ENCODE peak calls at places on chromosomes 3 and 15, in eight cellular contexts. N is naive thymus-derived CD4-positive, alpha-beta T cell; C is endothelial cell of umbilical vein; F is right cardiac atrium; P is CD8-positive, alpha-beta T cell; O is CD8-positive, alpha-beta memory T cell; L is lower leg skin; Y is fibroblast of the aortic adventitia. I is an unnamed sample.

GRCh38 chr15:42133892-42134502 is 22.4 kb downstream of the PLA2G4F start:
- DNase-seq in C (peak; percentile 52), P (peak; percentile 44), Y (peak; percentile 15), F (no peak), O (peak; percentile 63), N (no peak), L (peak; percentile 86), I (peak; percentile 35)

GRCh38 chr15:73924258-73924921 is 1.9 kb upstream of the LOXL1 start:
- DNase-seq in C (peak; percentile 78), N (no peak), P (peak; percentile 12), Y (peak; percentile 89), O (no peak), L (no peak), F (peak; percentile 70), I (no peak)

GRCh38 chr15:75131269-75131643 is 70.4 kb upstream of the C15orf39 start:
- DNase-seq in P (no peak), L (no peak), N (no peak), O (no peak), Y (no peak), F (no peak), C (no peak), I (no peak)

GRCh38 chr15:34109775-34110663 is 8.1 kb downstream of the PGBD4 start:
- DNase-seq in L (no peak), O (no peak), P (no peak), C (peak; percentile 56), F (no peak), Y (peak; percentile 68), N (no peak), I (peak; percentile 35)

GRCh38 chr3:41710646-41711388 is 251.1 kb downstream of the ULK4 start:
- DNase-seq in C (peak; percentile 29), L (no peak), P (no peak), Y (peak; percentile 77), N (no peak), F (no peak), O (no peak), I (no peak)

GRCh38 chr3:52388933-52389332 is 56.0 kb downstream of the SEMA3G start:
- DNase-seq in N (no peak), Y (no peak), C (no peak), P (no peak), F (peak; percentile 11), O (no peak), L (no peak), I (peak; percentile 38)

GRCh38 chr3:126952983-126953660 is 29.8 kb upstream of the PLXNA1 start:
- DNase-seq in L (peak; percentile 82), F (peak; percentile 13), Y (no peak), O (no peak), N (no peak), C (no peak), P (no peak), I (no peak)

GRCh38 chr3:52436500-52437106 is 8.3 kb downstream of the SEMA3G start:
- DNase-seq in N (no peak), C (no peak), O (no peak), F (peak; percentile 78), L (peak; percentile 85), Y (peak; percentile 59), P (no peak), I (no peak)

GRCh38 chr15:32122013-32122412 is 91.7 kb downstream of the CHRNA7 start:
- DNase-seq in F (no peak), N (no peak), O (no peak), L (no peak), C (no peak), Y (no peak), P (no peak), I (no peak)

GRCh38 chr3:95154775-95155174 is 1091.9 kb downstream of the NSUN3 start:
- DNase-seq in F (no peak), Y (no peak), O (no peak), P (no peak), N (no peak), L (no peak), C (no peak), I (no peak)

GRCh38 chr3:168914662-168915061 is 748.9 kb downstream of the MECOM start:
- DNase-seq in L (no peak), N (no peak), C (peak; percentile 26), F (no peak), Y (peak; percentile 34), O (no peak), P (no peak), I (no peak)

GRCh38 chr3:177337548-177338331 is 140.5 kb upstream of the TBL1XR1 start:
- DNase-seq in N (no peak), F (no peak), L (no peak), O (peak; percentile 85), P (peak; percentile 25), C (no peak), Y (peak; percentile 91), I (no peak)

GRCh38 chr3:150727653-150728502 is 24.2 kb upstream of the ERICH6 start:
- DNase-seq in C (no peak), O (no peak), Y (no peak), L (no peak), N (no peak), F (peak; percentile 52), P (no peak), I (no peak)

GRCh38 chr3:131036986-131037385 is 10.3 kb downstream of the NEK11 start:
- DNase-seq in C (no peak), P (no peak), L (no peak), N (no peak), Y (no peak), F (no peak), O (no peak), I (no peak)

GRCh38 chr3:87041191-87041590 is 50.2 kb upstream of the VGLL3 start:
- DNase-seq in O (no peak), L (no peak), C (no peak), N (no peak), F (no peak), P (no peak), Y (no peak), I (no peak)

GRCh38 chr3:105933871-105934270 is 65.1 kb upstream of the CBLB start:
- DNase-seq in O (no peak), F (no peak), P (no peak), N (no peak), Y (peak; percentile 51), L (no peak), C (no peak), I (no peak)

GRCh38 chr15:89587955-89588354 is 12.7 kb downstream of the TICRR start:
- DNase-seq in N (no peak), P (no peak), F (no peak), Y (peak; percentile 61), L (no peak), O (no peak), C (peak; percentile 15), I (no peak)

GRCh38 chr15:57619746-57620145 is 28.0 kb downstream of the MYZAP start:
- DNase-seq in Y (no peak), N (no peak), O (no peak), P (no peak), C (no peak), L (no peak), F (peak; percentile 59), I (no peak)

GRCh38 chr15:56832125-56832524 is 86.3 kb upstream of the TCF12 start:
- DNase-seq in N (no peak), C (peak; percentile 8), O (no peak), F (peak; percentile 78), P (no peak), Y (peak; percentile 27), L (no peak), I (no peak)

GRCh38 chr3:129224984-129225393 is 24.4 kb upstream of the COPG1 start:
- DNase-seq in C (peak; percentile 71), L (peak; percentile 91), O (no peak), Y (peak; percentile 75), N (no peak), F (peak; percentile 93), P (no peak), I (no peak)
- H3K4me3 ChIP-seq in C (no peak overlapping the region), L (no peak overlapping the region), O (no peak overlapping the region), Y (peak overlapping the region; percentile 49), N (no peak overlapping the region), F (no peak overlapping the region), P (no peak overlapping the region), I (no peak overlapping the region)

GRCh38 chr15:85495542-85495941 is 115.1 kb downstream of the AKAP13 start:
- DNase-seq in Y (no peak), N (no peak), F (no peak), P (no peak), O (no peak), C (no peak), L (no peak), I (no peak)
- H3K4me3 ChIP-seq in Y (no peak overlapping the region), N (no peak overlapping the region), F (no peak overlapping the region), P (no peak overlapping the region), O (no peak overlapping the region), C (no peak overlapping the region), L (no peak overlapping the region), I (no peak overlapping the region)

GRCh38 chr3:42778644-42779043 is 5.6 kb upstream of the CCDC13 start:
- DNase-seq in Y (peak; percentile 69), N (no peak), P (no peak), L (no peak), F (no peak), O (no peak), C (no peak), I (no peak)

GRCh38 chr3:42769477-42770131 is 3.4 kb downstream of the CCDC13 start:
- DNase-seq in Y (no peak), P (no peak), L (peak; percentile 71), C (no peak), F (peak; percentile 46), O (no peak), N (no peak), I (no peak)

GRCh38 chr3:42772670-42773408 is at the start of gene CCDC13:
- DNase-seq in C (peak; percentile 95), F (peak; percentile 99), N (peak; percentile 72), Y (peak; percentile 79), L (peak; percentile 99), P (peak; percentile 90), O (peak; percentile 92), I (peak; percentile 77)

GRCh38 chr3:42771271-42771670 is 1.8 kb downstream of the CCDC13 start:
- DNase-seq in O (no peak), C (no peak), Y (no peak), N (no peak), L (no peak), F (no peak), P (no peak), I (no peak)

DNA sequence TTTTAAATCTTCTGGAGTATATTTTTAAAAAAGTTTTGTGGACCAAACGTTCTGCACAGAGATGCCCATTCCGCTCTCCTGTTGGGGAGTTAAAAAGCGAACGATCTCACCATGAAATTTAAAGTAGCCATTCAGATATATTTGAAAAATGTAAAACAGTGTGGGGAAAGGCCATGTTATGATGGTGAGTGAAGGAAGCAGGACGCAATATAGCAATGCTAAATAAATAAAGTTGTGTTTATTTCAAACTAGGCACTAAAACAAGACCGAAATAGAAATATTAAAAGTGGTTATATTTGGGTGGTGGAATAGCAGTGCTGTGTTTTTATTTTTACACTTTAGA is 327 bp upstream of the CCDC13 start:
- DNase-seq in Y (no peak), P (no peak), L (no peak), N (no peak), F (no peak), C (no peak), O (no peak), I (no peak)
- H3K4me3 ChIP-seq in Y (peak overlapping the region; percentile 68), P (peak overlapping the region; percentile 62), L (peak overlapping the region; percentile 11), N (peak overlapping the region; percentile 70), F (peak overlapping the region; percentile 73), C (peak overlapping the region; percentile 38), O (peak overlapping the region; percentile 49), I (peak overlapping the region; percentile 62)

DNA sequence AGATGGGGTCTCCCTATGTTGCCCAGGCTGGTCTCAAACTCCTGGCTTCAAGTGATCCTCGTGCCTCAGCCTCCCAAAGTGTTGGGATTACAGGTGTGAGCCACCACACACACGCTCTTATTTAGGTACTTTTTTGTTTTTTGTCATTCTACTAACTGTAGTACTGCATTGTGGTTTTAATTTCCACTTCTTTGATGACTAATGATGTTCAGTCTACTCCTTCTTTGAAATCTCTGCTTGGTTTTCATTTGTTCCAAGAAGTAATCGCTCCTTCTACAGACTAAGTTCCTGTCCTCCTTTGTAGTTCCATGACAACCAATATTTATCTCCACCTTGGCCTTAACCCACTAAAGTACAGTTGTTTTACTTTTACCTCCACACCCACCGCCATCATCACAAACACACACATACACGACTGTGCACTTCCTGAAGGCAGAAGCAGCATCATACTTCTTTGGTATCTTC is 529 bp upstream of the DLEC1 start:
- DNase-seq in F (no peak), C (no peak), Y (no peak), L (no peak), N (no peak), O (peak; percentile 68), P (peak; percentile 27), I (no peak)
- H3K4me3 ChIP-seq in F (no peak overlapping the region), C (no peak overlapping the region), Y (no peak overlapping the region), L (no peak overlapping the region), N (peak overlapping the region; percentile 62), O (peak overlapping the region; percentile 75), P (peak overlapping the region; percentile 65), I (peak overlapping the region; percentile 62)

I was measured in Jurkat, Clone E6-1.